ENCODE peak calls at places on chromosomes 12 and 14, in nine cellular contexts. E, R, A, M, P, T, V, U and B are unnamed samples.

GRCh38 chr12:121095544-121096198 is 37.0 kb upstream of the P2RX7 start:
- DNase-seq in E (peak; percentile 60), R (peak; percentile 64), A (peak; percentile 35), M (peak; percentile 83), P (peak; percentile 82), T (peak; percentile 71), V (peak; percentile 60), U (peak; percentile 63), B (no peak)

GRCh38 chr12:29131539-29131938 is 17.5 kb upstream of the FAR2 start:
- DNase-seq in E (no peak), R (no peak), A (peak; percentile 75), M (no peak), P (no peak), T (no peak), V (no peak), U (no peak), B (no peak)

GRCh38 chr12:131011165-131012079 is 57.7 kb downstream of the ADGRD1 start:
- DNase-seq in E (no peak), R (no peak), A (peak; percentile 29), M (peak; percentile 48), P (no peak), T (no peak), V (peak; percentile 77), U (no peak), B (no peak)

GRCh38 chr12:120231316-120232011 is 30.6 kb upstream of the RPLP0 start:
- DNase-seq in E (peak; percentile 79), R (peak; percentile 94), A (peak; percentile 96), M (no peak), P (peak; percentile 73), T (peak; percentile 51), V (peak; percentile 74), U (peak; percentile 99), B (no peak)

GRCh38 chr14:72638021-72638420 is 255.9 kb downstream of the DPF3 start:
- DNase-seq in E (no peak), R (peak; percentile 41), A (peak; percentile 94), M (no peak), P (no peak), T (no peak), V (peak; percentile 48), U (no peak), B (no peak)

GRCh38 chr12:106719879-106720278 is 54.6 kb upstream of the RIC8B start:
- DNase-seq in E (no peak), R (no peak), A (no peak), M (no peak), P (no peak), T (no peak), V (no peak), U (no peak), B (no peak)

GRCh38 chr14:105411017-105411941 is 8.3 kb upstream of the MTA1 start:
- DNase-seq in E (no peak), R (no peak), A (peak; percentile 17), M (peak; percentile 54), P (no peak), T (no peak), V (no peak), U (no peak), B (no peak)

GRCh38 chr14:72615511-72616121 is 278.3 kb downstream of the DPF3 start:
- DNase-seq in E (no peak), R (no peak), A (peak; percentile 48), M (no peak), P (peak; percentile 4), T (no peak), V (peak; percentile 44), U (peak; percentile 60), B (no peak)

GRCh38 chr14:72104011-72104613 is 171.9 kb downstream of the RGS6 start:
- DNase-seq in E (no peak), R (peak; percentile 6), A (no peak), M (no peak), P (peak; percentile 32), T (no peak), V (no peak), U (peak; percentile 46), B (no peak)

GRCh38 chr12:106276032-106276728 is 26.4 kb upstream of the TCP11L2 start:
- DNase-seq in E (no peak), R (no peak), A (no peak), M (no peak), P (no peak), T (no peak), V (no peak), U (no peak), B (no peak)

GRCh38 chr12:39931231-39931630 is 174.7 kb downstream of the SLC2A13 start:
- DNase-seq in E (no peak), R (no peak), A (no peak), M (peak; percentile 76), P (no peak), T (no peak), V (no peak), U (no peak), B (no peak)

GRCh38 chr14:80621701-80622100 is 319.8 kb downstream of the CEP128 start:
- DNase-seq in E (no peak), R (peak; percentile 25), A (peak; percentile 87), M (no peak), P (no peak), T (no peak), V (no peak), U (no peak), B (no peak)

GRCh38 chr12:6643569-6644256 is 3.5 kb downstream of the ACRBP start:
- DNase-seq in E (no peak), R (no peak), A (no peak), M (no peak), P (no peak), T (no peak), V (no peak), U (no peak), B (no peak)

GRCh38 chr14:92481386-92481785 is 32.2 kb upstream of the RIN3 start:
- DNase-seq in E (no peak), R (peak; percentile 20), A (peak; percentile 64), M (no peak), P (no peak), T (no peak), V (no peak), U (no peak), B (no peak)

GRCh38 chr12:92080390-92081285 is 65.0 kb downstream of the BTG1 start:
- DNase-seq in E (no peak), R (peak; percentile 90), A (peak; percentile 96), M (no peak), P (no peak), T (no peak), V (no peak), U (peak; percentile 85), B (no peak)

GRCh38 chr12:7304456-7304855 is 584 bp downstream of the ACSM4 start:
- DNase-seq in E (no peak), R (no peak), A (peak; percentile 7), M (no peak), P (no peak), T (no peak), V (no peak), U (peak; percentile 75), B (no peak)

GRCh38 chr14:74038015-74038859 is 19.1 kb downstream of the BBOF1 start:
- DNase-seq in E (no peak), R (peak; percentile 66), A (peak; percentile 66), M (no peak), P (no peak), T (no peak), V (no peak), U (peak; percentile 60), B (no peak)

GRCh38 chr12:103495783-103496456 is at the start of gene C12orf42:
- DNase-seq in E (no peak), R (peak; percentile 75), A (peak; percentile 41), M (no peak), P (peak; percentile 39), T (no peak), V (peak; percentile 11), U (peak; percentile 56), B (no peak)

GRCh38 chr12:2084553-2085296 is 31.9 kb downstream of the CACNA1C start:
- DNase-seq in E (no peak), R (no peak), A (peak; percentile 89), M (no peak), P (no peak), T (no peak), V (peak; percentile 37), U (no peak), B (no peak)

GRCh38 chr14:41607966-41608663 is 1.4 kb downstream of the LRFN5 start:
- DNase-seq in E (no peak), R (no peak), A (peak; percentile 26), M (peak; percentile 46), P (no peak), T (no peak), V (peak; percentile 21), U (peak; percentile 81), B (no peak)

DNA sequence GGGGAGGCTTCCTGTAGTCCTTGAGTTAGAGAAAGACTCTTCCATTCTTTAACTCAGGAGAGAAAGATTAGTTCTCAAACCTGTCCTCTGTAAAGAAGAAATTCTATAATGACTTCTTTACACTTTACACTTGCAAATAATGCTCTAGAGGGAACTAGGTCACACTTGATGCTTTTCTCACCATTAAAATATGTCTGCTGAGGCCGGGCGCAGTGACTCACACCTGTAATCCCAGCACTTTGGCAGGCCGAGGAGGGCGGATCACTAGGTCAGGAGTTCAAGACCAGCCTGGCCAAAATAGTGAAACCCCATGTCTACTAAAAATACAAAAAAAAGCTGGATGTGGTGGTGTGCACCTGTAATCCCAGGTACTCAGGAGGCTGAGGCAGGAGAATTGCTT is 6.3 kb downstream of the NTN4 start:
- DNase-seq in E (no peak), R (no peak), A (no peak), M (no peak), P (no peak), T (no peak), V (peak; percentile 29), U (peak; percentile 31), B (no peak)
- H3K4me3 ChIP-seq in E (no peak overlapping the region), R (no peak overlapping the region), A (no peak overlapping the region), M (no peak overlapping the region), P (no peak overlapping the region), T (no peak overlapping the region), V (no peak overlapping the region), U (no peak overlapping the region), B (no peak overlapping the region)

GRCh38 chr12:12663644-12664294 is 32.2 kb downstream of the GPR19 start:
- DNase-seq in E (no peak), R (no peak), A (no peak), M (no peak), P (no peak), T (no peak), V (no peak), U (no peak), B (no peak)
- H3K4me3 ChIP-seq in E (no peak overlapping the region), R (no peak overlapping the region), A (no peak overlapping the region), M (no peak overlapping the region), P (no peak overlapping the region), T (no peak overlapping the region), V (no peak overlapping the region), U (no peak overlapping the region), B (no peak overlapping the region)

GRCh38 chr12:124289634-124290600 is 5.0 kb upstream of the RFLNA start:
- DNase-seq in E (no peak), R (no peak), A (peak; percentile 31), M (peak; percentile 24), P (no peak), T (no peak), V (peak; percentile 59), U (no peak), B (no peak)
- H3K4me3 ChIP-seq in E (no peak overlapping the region), R (no peak overlapping the region), A (no peak overlapping the region), M (no peak overlapping the region), P (no peak overlapping the region), T (no peak overlapping the region), V (peak overlapping the region; percentile 50), U (no peak overlapping the region), B (no peak overlapping the region)

DNA sequence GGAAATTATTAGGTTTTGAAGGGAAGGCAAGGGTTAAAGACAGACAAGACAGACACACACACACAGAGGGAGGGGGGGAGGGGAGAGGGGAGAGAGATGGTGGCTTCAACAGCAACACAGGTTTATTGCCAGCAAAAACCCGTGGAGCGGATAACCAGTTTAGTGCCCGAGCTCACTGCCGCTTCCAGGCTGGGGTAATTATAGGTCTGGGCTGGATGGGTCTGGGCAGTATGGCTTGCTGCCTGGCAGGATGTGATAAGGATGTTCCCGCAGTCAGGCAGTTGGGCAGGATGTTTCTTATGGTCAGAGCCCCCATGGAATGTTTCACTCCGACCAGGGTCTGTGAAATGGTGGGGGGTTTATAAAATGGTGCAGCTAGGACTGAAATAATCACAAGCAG is 4.4 kb upstream of the TDRD9 start:
- DNase-seq in E (no peak), R (no peak), A (no peak), M (no peak), P (no peak), T (no peak), V (no peak), U (peak; percentile 22), B (no peak)
- H3K4me3 ChIP-seq in E (no peak overlapping the region), R (no peak overlapping the region), A (no peak overlapping the region), M (no peak overlapping the region), P (no peak overlapping the region), T (no peak overlapping the region), V (no peak overlapping the region), U (no peak overlapping the region), B (no peak overlapping the region)